ENCODE peak calls at places on chromosomes 4 and X, in six cellular contexts. D is fibroblast of mammary gland, J is GM23338, Y is foreskin fibroblast, Q is psoas muscle, Z is pancreas. V is an unnamed sample.
A peak's percentile ranks its signal among the peaks of the same experiment; 100 is the strongest.

GRCh38 chr4:182752158-182752910 is 164.9 kb downstream of the DCTD start:
- DNase-seq in Z (no peak), J (peak; percentile 84), Q (no peak), D (peak; percentile 49), Y (peak; percentile 55), V (peak; percentile 33)

GRCh38 chr4:173057906-173058305 is 110.7 kb upstream of the GALNT7 start:
- DNase-seq in Q (no peak), Y (peak; percentile 35), J (no peak), Z (no peak), D (peak; percentile 32), V (no peak)

GRCh38 chr4:35151816-35152572 is 1092.3 kb downstream of the ARAP2 start:
- DNase-seq in J (peak; percentile 66), Z (no peak), D (no peak), Y (no peak), Q (no peak), V (no peak)

GRCh38 chr4:101183658-101184373 is 163.5 kb downstream of the PPP3CA start:
- DNase-seq in Y (peak; percentile 33), J (no peak), Z (no peak), D (peak; percentile 34), Q (no peak), V (no peak)

GRCh38 chrX:137926090-137926489 is 360.2 kb downstream of the ZIC3 start:
- DNase-seq in Y (no peak), J (peak; percentile 53), D (no peak), Z (no peak), Q (no peak), V (no peak)

GRCh38 chr4:20046931-20047677 is 204.6 kb upstream of the SLIT2 start:
- DNase-seq in Z (no peak), Q (no peak), D (no peak), J (no peak), Y (peak; percentile 15), V (no peak)

GRCh38 chrX:153667931-153668396 is 5.6 kb downstream of the PNCK start:
- DNase-seq in D (peak; percentile 71), Q (peak; percentile 91), J (peak; percentile 85), Y (peak; percentile 72), Z (peak; percentile 86), V (peak; percentile 64)

GRCh38 chr4:44652002-44652401 is 577 bp upstream of the YIPF7 start:
- DNase-seq in Z (no peak), D (no peak), Q (no peak), Y (no peak), J (peak; percentile 20), V (no peak)

GRCh38 chr4:24794916-24795665 is at the start of gene SOD3:
- DNase-seq in Z (peak; percentile 85), D (peak; percentile 90), Q (peak; percentile 80), J (peak; percentile 91), Y (peak; percentile 89), V (peak; percentile 86)

GRCh38 chr4:122038896-122039295 is 87.0 kb upstream of the TRPC3 start:
- DNase-seq in Z (no peak), Q (no peak), J (no peak), Y (no peak), D (no peak), V (peak; percentile 9)

GRCh38 chrX:38347136-38347535 is 5.3 kb upstream of the OTC start:
- DNase-seq in Q (no peak), Z (no peak), Y (peak; percentile 76), D (peak; percentile 83), J (peak; percentile 2), V (peak; percentile 28)

GRCh38 chrX:39654183-39654925 is 443.4 kb downstream of the BCOR start:
- DNase-seq in Z (no peak), J (peak; percentile 46), Q (no peak), D (no peak), Y (no peak), V (no peak)

GRCh38 chr4:67198757-67199156 is 346.5 kb downstream of the CENPC start:
- DNase-seq in J (peak; percentile 63), Y (no peak), Z (no peak), D (peak; percentile 9), Q (no peak), V (no peak)

GRCh38 chrX:23844502-23845138 is 61.6 kb downstream of the SAT1 start:
- DNase-seq in Y (peak; percentile 35), D (peak; percentile 57), J (no peak), Q (no peak), Z (no peak), V (peak; percentile 62)

GRCh38 chrX:3184176-3184930 is 143.1 kb downstream of the ARSF start:
- DNase-seq in Z (no peak), Y (peak; percentile 83), D (peak; percentile 84), Q (no peak), J (no peak), V (peak; percentile 96)

GRCh38 chr4:189117426-189117825 is 823.2 kb upstream of the FRG1 start:
- DNase-seq in D (peak; percentile 25), Z (no peak), J (peak; percentile 45), Y (peak; percentile 9), Q (no peak), V (peak; percentile 34)

GRCh38 chr4:63226236-63226635 is 1183.0 kb downstream of the TECRL start:
- DNase-seq in Q (no peak), Z (no peak), J (peak; percentile 30), Y (no peak), D (no peak), V (no peak)

GRCh38 chr4:120948382-120948781 is 25.9 kb upstream of the PRDM5 start:
- DNase-seq in D (no peak), J (no peak), Q (no peak), Z (no peak), Y (no peak), V (no peak)

GRCh38 chr4:8364141-8364540 is 76.4 kb downstream of the ACOX3 start:
- DNase-seq in Z (no peak), Y (no peak), J (no peak), D (no peak), Q (no peak), V (no peak)

GRCh38 chrX:153438522-153438921 is 7.3 kb downstream of the TREX2 start:
- DNase-seq in Z (no peak), Y (peak; percentile 46), D (peak; percentile 35), J (no peak), Q (no peak), V (peak; percentile 27)

GRCh38 chrX:134572816-134573682 is 85.2 kb downstream of the PLAC1 start:
- DNase-seq in Q (no peak), D (peak; percentile 22), J (no peak), Y (peak; percentile 33), Z (no peak), V (peak; percentile 48)

GRCh38 chrX:65688403-65688881 is 21.0 kb downstream of the MSN start:
- DNase-seq in D (peak; percentile 83), Z (no peak), Y (peak; percentile 64), Q (no peak), J (no peak), V (peak; percentile 88)

GRCh38 chr4:73832651-73833237 is 3.7 kb upstream of the CXCL6 start:
- DNase-seq in Q (no peak), J (no peak), D (peak; percentile 68), Z (no peak), Y (peak; percentile 31), V (peak; percentile 30)

GRCh38 chr4:86664959-86665358 is 70.8 kb downstream of the PTPN13 start:
- DNase-seq in D (peak; percentile 85), Z (no peak), Y (peak; percentile 62), Q (no peak), J (peak; percentile 27), V (peak; percentile 55)

GRCh38 chr4:68797048-68797447 is 18.7 kb upstream of the UGT2B10 start:
- DNase-seq in J (no peak), Q (no peak), Y (no peak), D (no peak), Z (no peak), V (no peak)

DNA sequence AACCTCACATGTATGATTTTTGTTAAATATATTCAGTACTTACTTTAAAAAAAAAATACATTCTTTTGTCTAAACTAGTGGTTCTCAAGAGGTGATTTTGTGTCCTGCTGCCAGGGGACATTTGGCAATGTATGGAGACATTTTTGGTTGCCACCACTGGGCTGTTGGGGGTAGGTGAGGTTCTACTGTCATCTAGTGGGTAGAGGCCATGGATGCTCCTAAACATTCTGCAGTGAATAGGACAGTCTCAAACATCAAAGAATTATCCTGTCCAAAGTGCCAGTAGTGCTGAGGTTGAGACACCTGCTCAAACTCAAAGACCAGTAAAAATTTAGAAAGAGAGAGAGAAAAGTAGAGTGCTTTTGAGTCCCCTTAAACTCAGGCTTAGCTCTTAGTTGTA is 32.9 kb upstream of the PGM2 start:
- DNase-seq in J (peak; percentile 21), Y (peak; percentile 41), Z (peak; percentile 27), D (peak; percentile 22), Q (no peak), V (peak; percentile 23)
- TF ChIP-seq CTCF in J (peak; percentile 66), Y (peak; percentile 37), Z (peak; percentile 17), D (peak; percentile 73), Q (peak; percentile 57), V (peak; percentile 69)

DNA sequence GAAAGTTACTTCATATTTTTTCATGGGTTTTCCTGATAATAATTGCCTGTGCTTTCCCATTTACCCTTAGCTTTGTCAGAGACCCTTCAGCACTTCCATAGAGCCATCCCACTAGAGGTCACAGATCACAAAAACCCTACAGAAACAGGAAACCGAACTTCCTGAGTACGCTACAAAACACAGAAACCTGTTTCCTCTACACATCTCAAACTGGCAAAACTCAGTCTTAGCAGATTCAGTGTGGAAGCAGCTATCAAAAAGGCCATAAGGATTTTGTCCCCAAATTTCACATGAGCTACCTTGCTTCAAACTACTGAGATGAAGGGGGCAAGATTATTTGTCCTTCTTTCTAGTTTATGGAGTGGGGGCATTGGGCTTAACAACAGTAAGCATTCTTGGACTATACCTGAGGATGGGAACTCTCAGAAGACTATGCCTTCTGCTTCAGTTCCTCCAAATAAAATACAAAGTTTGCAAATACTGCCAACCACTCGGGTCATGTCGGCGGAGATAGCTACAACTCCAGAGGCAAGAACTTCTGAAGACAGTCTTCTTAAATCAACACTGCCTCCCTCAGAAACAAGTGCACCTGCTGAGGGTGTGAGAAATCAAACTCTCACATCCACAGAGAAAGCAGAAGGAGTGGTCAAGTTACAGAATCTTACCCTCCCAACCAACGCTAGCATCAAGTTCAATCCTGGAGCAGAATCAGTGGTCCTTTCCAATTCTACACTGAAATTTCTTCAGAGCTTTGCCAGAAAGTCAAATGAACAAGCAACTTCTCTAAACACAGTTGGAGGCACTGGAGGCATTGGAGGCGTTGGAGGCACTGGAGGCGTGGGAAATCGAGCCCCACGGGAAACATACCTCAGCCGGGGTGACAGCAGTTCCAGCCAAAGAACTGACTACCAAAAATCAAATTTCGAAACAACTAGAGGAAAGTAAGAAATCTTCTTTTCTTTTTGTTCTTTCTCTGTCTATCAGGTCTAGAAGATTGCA is at the start of gene MMRN1:
- DNase-seq in Y (no peak), Z (no peak), J (no peak), D (no peak), Q (no peak), V (no peak)
- H3K4me3 ChIP-seq in Y (no peak within 1 kb of the TSS), Z (no peak within 1 kb of the TSS), J (no peak within 1 kb of the TSS), D (no peak within 1 kb of the TSS), Q (no peak within 1 kb of the TSS), V (no peak within 1 kb of the TSS)

DNA sequence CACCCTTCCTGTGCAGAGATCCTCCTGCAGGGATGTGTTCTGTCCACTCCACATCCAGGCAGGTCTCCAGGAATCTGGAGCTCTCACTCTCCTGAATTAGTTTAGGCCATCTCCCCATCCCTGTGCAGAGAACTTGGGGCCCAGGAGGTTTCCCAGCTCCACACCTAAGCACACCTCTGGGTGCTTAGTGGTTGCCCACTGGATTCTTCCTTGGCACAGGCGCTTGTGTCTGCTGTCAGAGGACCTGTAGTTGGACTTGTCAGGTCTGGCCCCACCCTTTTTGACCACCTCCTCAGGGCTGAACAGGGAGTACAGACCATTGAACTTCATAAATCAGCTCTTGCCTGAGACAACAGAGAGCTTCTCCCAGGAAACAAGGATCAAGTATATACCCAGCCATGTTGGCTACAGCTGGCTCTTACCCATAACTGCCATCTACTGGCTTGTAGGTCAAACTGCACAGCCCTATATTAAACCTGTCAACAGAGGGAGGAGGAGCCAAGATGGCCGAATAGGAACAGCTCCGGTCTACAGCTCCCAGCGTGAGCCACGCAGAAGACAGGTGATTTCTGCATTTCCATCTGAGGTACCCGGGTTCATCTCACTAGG is 275.5 kb downstream of the PPARGC1A start:
- DNase-seq in D (peak; percentile 2), Y (peak; percentile 1), Q (no peak), Z (peak; percentile 22), J (peak; percentile 76), V (peak; percentile 1)
- TF ChIP-seq CTCF in D (peak; percentile 6), Y (no peak), Q (no peak), Z (no peak), J (peak; percentile 75), V (no peak)

GRCh38 chr4:186227221-186227620 is at the start of gene KLKB1:
- DNase-seq in Z (no peak), J (no peak), Y (no peak), Q (no peak), D (no peak), V (no peak)
- H3K4me3 ChIP-seq in Z (peak within 1 kb of the TSS; percentile 6), J (no peak within 1 kb of the TSS), Y (no peak within 1 kb of the TSS), Q (peak within 1 kb of the TSS; percentile 4), D (no peak within 1 kb of the TSS), V (no peak within 1 kb of the TSS)

V was measured in fibroblast of villous mesenchyme.